ENCODE peak calls at places on chromosomes 11 and 22, in nine cellular contexts. Z is stomach, T is A549, P is body of pancreas, F is transverse colon, Q is gastrocnemius medialis, V is sigmoid colon, L is ovary, X is esophagus muscularis mucosa. D is an unnamed sample.

GRCh38 chr11:96854425-96854824 is 464.6 kb downstream of the JRKL start:
- DNase-seq in Z (no peak), T (no peak), F (no peak), L (no peak), P (no peak), X (no peak), Q (no peak), V (no peak), D (no peak)

GRCh38 chr11:114072978-114073377 is 13.5 kb downstream of the ZBTB16 start:
- DNase-seq in Z (no peak), V (peak), X (no peak), T (no peak), L (no peak), P (no peak), F (no peak), Q (peak), D (no peak)

GRCh38 chr11:15770798-15771414 is 585.4 kb downstream of the SOX6 start:
- DNase-seq in Z (peak), V (no peak), Q (no peak), T (peak), P (peak), L (no peak), F (peak), X (no peak), D (no peak)

GRCh38 chr11:125175896-125176575 is 11.5 kb downstream of the PKNOX2 start:
- DNase-seq in F (no peak), L (no peak), V (no peak), Q (no peak), X (no peak), P (no peak), Z (no peak), T (no peak), D (no peak)

GRCh38 chr22:30948930-30949342 is 19.6 kb downstream of the MORC2 start:
- DNase-seq in V (no peak), Q (no peak), X (no peak), P (no peak), T (no peak), Z (no peak), F (no peak), L (no peak), D (no peak)

GRCh38 chr22:18968011-18968749 is 32.1 kb upstream of the PRODH start:
- DNase-seq in X (no peak), F (no peak), Z (no peak), T (no peak), V (no peak), P (peak), Q (no peak), L (no peak), D (no peak)

GRCh38 chr11:66639066-66639813 is 737 bp downstream of the RBM4 start:
- DNase-seq in P (no peak), Z (no peak), V (peak), Q (no peak), T (no peak), L (no peak), X (no peak), F (peak), D (no peak)

GRCh38 chr11:19935507-19935906 is 222.9 kb downstream of the NAV2 start:
- DNase-seq in P (no peak), Q (no peak), T (no peak), L (no peak), Z (no peak), F (no peak), V (no peak), X (no peak), D (no peak)

GRCh38 chr11:45801723-45802315 is 3.1 kb upstream of the SLC35C1 start:
- DNase-seq in Q (no peak), Z (peak), L (no peak), V (peak), P (no peak), F (peak), X (no peak), T (no peak), D (peak)

GRCh38 chr11:134401825-134402809 is 9.9 kb downstream of the B3GAT1 start:
- DNase-seq in V (no peak), X (no peak), T (no peak), Z (peak), L (no peak), F (no peak), Q (no peak), P (no peak), D (no peak)

GRCh38 chr11:64357904-64358535 is 942 bp upstream of the RPS6KA4 start:
- DNase-seq in X (no peak), F (peak), Q (no peak), V (no peak), T (peak), P (no peak), Z (peak), L (no peak), D (no peak)

GRCh38 chr11:67113231-67113721 is 5.8 kb upstream of the KDM2A start:
- DNase-seq in V (peak), Q (no peak), X (no peak), P (no peak), L (no peak), F (peak), T (no peak), Z (no peak), D (no peak)

GRCh38 chr11:95849087-95849825 is 59.0 kb downstream of the CEP57 start:
- DNase-seq in Z (peak), P (peak), X (no peak), F (peak), V (peak), T (peak), Q (peak), L (peak), D (peak)

GRCh38 chr11:59550368-59550841 is 39.1 kb downstream of the OR4D9 start:
- DNase-seq in F (peak), V (peak), X (peak), L (peak), Z (peak), P (peak), Q (peak), T (peak), D (peak)

GRCh38 chr11:59542142-59542810 is 30.9 kb downstream of the OR4D9 start:
- DNase-seq in P (no peak), Z (no peak), T (no peak), V (no peak), Q (no peak), L (no peak), F (no peak), X (no peak), D (no peak)

GRCh38 chr11:59548309-59548656 is 36.9 kb downstream of the OR4D9 start:
- DNase-seq in Z (no peak), Q (no peak), L (no peak), F (no peak), P (no peak), X (no peak), T (no peak), V (no peak), D (no peak)

GRCh38 chr11:59544869-59545178 is 33.5 kb downstream of the OR4D9 start:
- DNase-seq in F (no peak), V (no peak), Q (no peak), Z (no peak), X (no peak), P (no peak), T (no peak), L (no peak), D (no peak)

DNA sequence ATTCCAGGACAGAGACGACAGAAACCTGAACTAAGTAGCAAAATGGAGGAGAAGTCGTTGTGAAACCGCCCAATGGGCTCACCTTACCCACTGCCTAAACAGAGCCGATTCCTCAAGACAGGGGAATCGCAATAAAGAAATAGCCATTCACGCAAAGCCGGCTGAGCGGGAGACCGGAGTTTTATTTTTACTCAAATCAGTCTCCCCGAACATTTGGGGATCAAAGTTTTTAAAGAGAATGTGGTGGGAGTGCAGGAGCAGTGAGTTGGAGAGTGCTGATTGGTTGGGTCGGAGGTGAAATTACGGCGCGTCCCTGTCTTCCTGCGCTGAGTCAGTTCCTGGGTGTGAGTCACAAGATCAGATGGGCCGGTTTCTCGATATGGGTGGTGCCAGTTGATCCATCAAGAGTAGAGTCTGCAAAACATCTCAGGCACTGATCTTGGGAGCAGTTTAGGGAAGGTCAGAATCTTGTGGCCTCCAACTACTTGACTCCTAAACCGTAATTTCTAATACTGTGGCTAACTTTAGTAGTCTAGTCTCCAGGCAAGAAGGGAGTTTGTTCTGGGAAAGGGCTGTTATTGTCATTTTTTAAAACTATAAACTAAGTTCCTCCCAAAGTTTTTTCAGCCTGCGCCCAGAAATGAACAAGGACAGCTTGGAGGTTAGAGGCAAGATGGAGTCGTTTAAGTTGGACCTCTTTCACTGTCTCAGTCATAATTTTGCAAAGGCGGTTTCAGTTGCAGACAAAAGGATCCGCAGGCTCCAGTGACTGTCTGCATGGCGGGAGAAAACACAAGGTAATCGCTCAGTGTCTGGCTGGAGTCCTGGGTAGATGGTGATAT is 34.1 kb downstream of the OR4D9 start:
- DNase-seq in P (no peak), Q (no peak), L (peak), T (peak), Z (no peak), X (no peak), F (no peak), V (no peak), D (no peak)
- TF ChIP-seq POLR2A in P (no peak), Q (no peak), L (peak), T (no peak), Z (no peak), X (no peak), F (no peak), V (no peak), D (no peak)

GRCh38 chr22:29233503-29233902 is 27.8 kb downstream of the EMID1 start:
- DNase-seq in Q (no peak), T (no peak), X (no peak), L (no peak), P (no peak), V (no peak), Z (no peak), F (no peak), D (no peak)

GRCh38 chr22:29226246-29226981 is 20.7 kb downstream of the EMID1 start:
- DNase-seq in T (no peak), Q (no peak), P (no peak), V (peak), F (no peak), X (no peak), L (no peak), Z (no peak), D (no peak)

GRCh38 chr22:29230916-29231875 is 25.5 kb downstream of the EMID1 start:
- DNase-seq in Z (no peak), Q (no peak), X (no peak), T (no peak), V (peak), L (no peak), F (no peak), P (no peak), D (peak)

GRCh38 chr22:29231971-29232959 is 26.6 kb downstream of the EMID1 start:
- DNase-seq in P (peak), F (no peak), Q (no peak), X (no peak), V (peak), L (peak), T (no peak), Z (peak), D (no peak)
- TF ChIP-seq CTCF in P (no peak), F (no peak), Q (no peak), X (no peak), V (no peak), L (no peak), T (no peak), Z (no peak), D (no peak)

GRCh38 chr22:40181323-40181722 is 3.6 kb downstream of the TNRC6B start:
- DNase-seq in F (no peak), T (no peak), X (no peak), Z (no peak), Q (no peak), P (no peak), L (no peak), V (no peak), D (no peak)

GRCh38 chr22:40178417-40179409 is 988 bp downstream of the TNRC6B start:
- DNase-seq in T (no peak), F (peak), Z (no peak), P (no peak), V (no peak), X (no peak), Q (peak), L (no peak), D (no peak)

GRCh38 chr22:40179535-40179934 is 1.8 kb downstream of the TNRC6B start:
- DNase-seq in P (no peak), L (no peak), V (no peak), T (no peak), F (no peak), Z (no peak), Q (no peak), X (no peak), D (no peak)

GRCh38 chr22:40182231-40182835 is 4.6 kb downstream of the TNRC6B start:
- DNase-seq in T (no peak), X (no peak), V (no peak), Z (no peak), F (no peak), L (no peak), Q (no peak), P (no peak), D (no peak)

GRCh38 chr22:40180403-40180802 is 2.7 kb downstream of the TNRC6B start:
- DNase-seq in Z (no peak), P (no peak), Q (no peak), T (no peak), F (no peak), L (no peak), V (no peak), X (no peak), D (no peak)
- H3K4me3 ChIP-seq in Z (peak), P (no peak), Q (no peak), T (no peak), F (peak), L (no peak), V (no peak), X (peak), D (no peak)

DNA sequence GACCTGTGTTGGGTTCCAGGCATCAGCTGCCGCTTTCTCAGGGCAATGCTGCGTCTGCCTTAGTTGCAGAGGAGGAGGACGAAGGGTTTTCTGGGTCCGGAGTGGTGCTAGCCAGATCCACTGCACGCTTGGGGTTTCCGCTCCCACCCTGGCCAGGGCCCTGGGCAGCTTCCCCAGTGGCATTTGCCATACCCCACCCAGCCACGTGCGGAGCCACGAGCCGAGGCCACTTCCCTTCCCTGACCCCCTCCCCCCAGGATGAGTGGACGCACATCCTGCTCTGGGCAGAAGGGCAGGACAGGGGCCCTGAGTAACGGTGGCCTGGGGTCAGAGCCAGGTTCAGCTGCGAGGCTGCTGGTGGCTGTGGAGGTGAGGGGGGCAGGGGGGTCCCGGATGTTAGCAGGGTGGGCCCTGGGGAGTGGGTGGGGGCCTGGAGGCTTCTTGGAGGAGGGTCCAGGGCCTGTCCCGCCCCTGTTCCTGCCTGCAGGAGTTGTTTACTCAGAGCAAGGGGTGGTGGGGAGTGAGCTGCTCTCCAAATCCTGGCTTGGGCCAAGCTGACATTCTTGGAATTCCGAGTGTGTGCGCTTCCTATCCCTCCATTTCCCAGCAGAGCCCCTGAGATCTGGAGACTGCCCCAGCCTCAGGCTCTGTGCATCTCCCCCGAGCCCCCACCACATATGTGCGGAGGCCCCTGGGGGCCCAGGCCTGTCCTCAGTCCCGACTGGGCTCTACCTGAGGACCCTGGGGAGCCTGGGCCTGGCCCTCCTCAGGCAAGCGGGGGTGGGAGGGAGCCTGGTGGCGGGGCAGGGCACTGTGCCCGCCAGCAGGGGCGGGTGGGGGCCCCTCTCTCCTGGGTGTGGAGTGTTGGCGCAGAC is 1.4 kb downstream of the TSPAN4 start:
- DNase-seq in L (peak), Z (peak), P (peak), F (peak), T (peak), X (peak), V (peak), Q (peak), D (peak)
- TF ChIP-seq POLR2A in L (peak), Z (no peak), P (peak), F (peak), T (peak), X (peak), V (peak), Q (peak), D (no peak)

DNA sequence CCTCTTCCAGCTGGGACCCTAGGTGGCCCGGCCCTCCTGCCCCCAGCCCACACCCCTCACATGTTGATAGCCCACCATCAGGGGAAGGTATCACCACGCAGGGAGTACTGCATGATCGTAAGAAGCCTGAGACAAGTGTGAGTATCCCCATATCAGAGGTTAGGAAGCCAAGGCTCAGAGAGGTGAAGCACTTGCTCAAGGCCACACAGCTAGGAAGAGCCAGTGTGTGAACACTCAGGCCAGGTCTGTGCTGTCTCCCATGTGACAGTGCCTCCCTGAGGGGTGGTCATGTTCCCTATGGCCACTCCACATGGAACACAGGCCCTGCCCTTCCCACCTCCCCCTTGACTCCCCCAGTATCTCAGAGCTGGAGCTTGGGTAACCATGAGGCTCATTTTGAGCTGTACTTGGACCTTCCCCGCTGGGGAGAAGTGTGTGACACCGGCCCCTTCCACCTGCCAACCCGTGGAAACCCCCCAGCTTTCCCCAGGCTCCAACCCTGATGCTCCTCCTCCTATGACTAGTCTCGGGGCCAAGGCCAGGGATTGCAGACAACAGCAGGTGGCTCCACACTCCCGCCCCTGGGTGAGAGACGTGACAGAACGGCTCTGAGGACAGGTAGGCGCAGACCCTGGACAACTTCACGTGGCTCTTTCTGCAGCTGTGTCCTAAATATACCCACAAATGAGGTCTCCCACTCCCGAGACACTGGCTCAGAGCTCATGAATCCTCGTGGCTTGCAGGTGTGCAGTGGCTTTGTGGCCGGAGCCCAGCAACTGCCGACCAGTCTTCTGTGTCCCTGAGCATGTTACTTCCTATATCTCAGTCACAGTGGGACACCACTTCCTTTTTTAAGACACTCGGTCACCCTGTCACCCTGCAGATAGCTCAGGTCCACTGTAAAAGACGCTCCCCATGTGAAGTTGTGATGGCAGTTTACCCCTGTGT is 55.3 kb downstream of the NECTIN1 start:
- DNase-seq in V (no peak), X (no peak), L (no peak), Z (peak), Q (no peak), P (no peak), T (no peak), F (peak), D (no peak)
- TF ChIP-seq CTCF in V (no peak), X (no peak), L (no peak), Z (no peak), Q (no peak), P (no peak), T (no peak), F (no peak), D (no peak)

DNA sequence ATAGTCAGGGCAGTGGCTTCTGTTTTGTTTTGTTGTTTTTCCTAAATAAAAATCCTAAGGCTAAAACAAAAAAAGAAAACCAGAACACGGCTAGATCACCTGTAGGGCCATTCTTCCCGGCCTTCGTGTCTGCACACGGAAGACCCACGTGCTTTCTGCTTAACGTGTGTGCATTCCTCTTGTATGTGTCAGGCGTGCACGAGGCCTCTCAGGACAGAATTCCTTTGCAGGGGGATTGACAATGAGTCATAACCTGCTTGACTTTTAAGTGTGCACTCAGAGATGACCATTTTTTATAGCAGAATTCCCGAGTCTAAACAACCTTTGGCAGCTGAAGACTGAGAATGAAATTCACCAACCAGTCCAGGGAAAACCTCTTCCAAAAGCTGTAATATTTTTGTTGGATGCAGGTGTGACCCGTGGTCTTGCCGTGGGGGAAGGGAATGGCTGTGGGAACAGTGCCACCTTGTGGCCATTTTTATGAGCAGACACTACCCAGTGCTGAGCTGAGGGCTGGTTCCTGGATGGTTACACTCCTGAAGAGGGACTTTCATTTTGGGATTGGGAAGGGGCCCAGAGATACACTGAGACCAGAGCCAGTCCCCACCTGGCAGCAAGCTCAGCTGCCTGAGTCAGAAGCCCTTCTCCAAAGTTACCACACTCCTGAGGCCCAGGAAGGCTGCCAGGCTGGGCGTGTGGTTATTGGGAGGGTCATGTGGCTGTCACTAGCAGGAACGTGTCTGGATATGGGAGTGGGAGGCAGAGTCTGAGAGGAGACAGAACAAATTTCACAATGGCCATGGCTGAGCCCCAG is 35.7 kb upstream of the DKK3 start:
- DNase-seq in L (peak), Z (peak), Q (peak), V (peak), X (peak), P (peak), T (peak), F (peak), D (peak)
- H3K4me3 ChIP-seq in L (no peak), Z (no peak), Q (peak), V (no peak), X (peak), P (no peak), T (no peak), F (no peak), D (no peak)

GRCh38 chr11:65386307-65387081 is at the start of gene FRMD8:
- DNase-seq in Z (peak), Q (peak), P (peak), V (peak), T (peak), L (peak), X (peak), F (peak), D (peak)
- TF ChIP-seq POLR2A in Z (no peak), Q (peak), P (peak), V (peak), T (peak), L (peak), X (peak), F (peak), D (peak)

GRCh38 chr11:12664410-12664809 is 9.8 kb upstream of the TEAD1 start:
- DNase-seq in L (no peak), P (no peak), F (no peak), T (no peak), Z (no peak), V (no peak), Q (no peak), X (no peak), D (no peak)
- TF ChIP-seq CTCF in L (no peak), P (no peak), F (no peak), T (no peak), Z (no peak), V (no peak), Q (no peak), X (no peak), D (no peak)